ENCODE peak calls at places on chromosomes 11 and 22, in eight cellular contexts. T, R, U, D, A, E, B and L are unnamed samples.
A peak's percentile ranks its signal among the peaks of the same experiment; 100 is the strongest.

GRCh38 chr11:61754534-61755482 is 2.4 kb downstream of the MYRF start:
- DNase-seq in T (no peak), R (no peak), U (no peak), D (no peak), A (no peak), E (no peak), B (no peak), L (no peak)

GRCh38 chr11:119896387-119897045 is 167.5 kb upstream of the NECTIN1 start:
- DNase-seq in T (peak; percentile 23), R (no peak), U (no peak), D (no peak), A (no peak), E (no peak), B (no peak), L (no peak)

GRCh38 chr22:30208631-30209603 is 37.6 kb downstream of the LIF start:
- DNase-seq in T (no peak), R (no peak), U (no peak), D (peak; percentile 93), A (no peak), E (peak; percentile 89), B (peak; percentile 70), L (peak; percentile 88)

GRCh38 chr22:50626856-50627451 is 998 bp downstream of the ARSA start:
- DNase-seq in T (peak; percentile 89), R (no peak), U (no peak), D (no peak), A (no peak), E (peak; percentile 70), B (no peak), L (no peak)

GRCh38 chr22:31956360-31956759 is 12.0 kb downstream of the YWHAH start:
- DNase-seq in T (peak; percentile 29), R (no peak), U (no peak), D (no peak), A (no peak), E (no peak), B (no peak), L (no peak)

GRCh38 chr11:68969386-68969785 is 11.4 kb downstream of the MRGPRD start:
- DNase-seq in T (peak; percentile 17), R (no peak), U (no peak), D (no peak), A (no peak), E (peak; percentile 32), B (no peak), L (no peak)

GRCh38 chr11:106789406-106789805 is 228.9 kb downstream of the GUCY1A2 start:
- DNase-seq in T (no peak), R (no peak), U (no peak), D (no peak), A (no peak), E (no peak), B (no peak), L (no peak)

GRCh38 chr11:69154938-69155301 is 815 bp upstream of the SMIM38 start:
- DNase-seq in T (no peak), R (no peak), U (no peak), D (no peak), A (no peak), E (no peak), B (no peak), L (no peak)

GRCh38 chr11:10628506-10629236 is 60.2 kb upstream of the LYVE1 start:
- DNase-seq in T (peak; percentile 92), R (no peak), U (no peak), D (no peak), A (no peak), E (peak; percentile 43), B (no peak), L (no peak)

GRCh38 chr22:29071261-29072045 is 1.4 kb upstream of the KREMEN1 start:
- DNase-seq in T (peak; percentile 84), R (no peak), U (no peak), D (no peak), A (no peak), E (peak; percentile 75), B (no peak), L (no peak)

GRCh38 chr11:62678770-62679696 is at the start of gene UBXN1:
- DNase-seq in T (peak; percentile 96), R (peak; percentile 92), U (peak; percentile 36), D (peak; percentile 91), A (peak; percentile 64), E (peak; percentile 96), B (peak; percentile 89), L (peak; percentile 94)

GRCh38 chr11:133163463-133164419 is 368.6 kb downstream of the OPCML start:
- DNase-seq in T (no peak), R (peak; percentile 4), U (no peak), D (peak; percentile 23), A (no peak), E (no peak), B (no peak), L (peak; percentile 45)

GRCh38 chr11:122665882-122666281 is 10.4 kb downstream of the UBASH3B start:
- DNase-seq in T (no peak), R (no peak), U (no peak), D (no peak), A (no peak), E (no peak), B (no peak), L (no peak)

GRCh38 chr11:114061053-114062049 is 1.8 kb downstream of the ZBTB16 start:
- DNase-seq in T (peak; percentile 82), R (no peak), U (no peak), D (peak; percentile 59), A (no peak), E (peak; percentile 87), B (peak; percentile 48), L (no peak)

GRCh38 chr11:8097926-8098325 is 16.9 kb downstream of the TUB start:
- DNase-seq in T (peak; percentile 62), R (no peak), U (no peak), D (no peak), A (no peak), E (peak; percentile 56), B (no peak), L (no peak)

GRCh38 chr22:50318356-50318697 is 8.5 kb downstream of the DENND6B start:
- DNase-seq in T (no peak), R (no peak), U (no peak), D (no peak), A (no peak), E (no peak), B (no peak), L (no peak)

GRCh38 chr11:36774603-36775002 is 176.6 kb upstream of the RAG2 start:
- DNase-seq in T (no peak), R (no peak), U (no peak), D (no peak), A (no peak), E (no peak), B (no peak), L (no peak)

GRCh38 chr22:48151641-48152040 is 1389.2 kb downstream of the TBC1D22A start:
- DNase-seq in T (no peak), R (no peak), U (no peak), D (no peak), A (no peak), E (no peak), B (no peak), L (no peak)

GRCh38 chr11:119702261-119702591 is 26.8 kb downstream of the NECTIN1 start:
- DNase-seq in T (no peak), R (no peak), U (no peak), D (no peak), A (no peak), E (no peak), B (no peak), L (no peak)

DNA sequence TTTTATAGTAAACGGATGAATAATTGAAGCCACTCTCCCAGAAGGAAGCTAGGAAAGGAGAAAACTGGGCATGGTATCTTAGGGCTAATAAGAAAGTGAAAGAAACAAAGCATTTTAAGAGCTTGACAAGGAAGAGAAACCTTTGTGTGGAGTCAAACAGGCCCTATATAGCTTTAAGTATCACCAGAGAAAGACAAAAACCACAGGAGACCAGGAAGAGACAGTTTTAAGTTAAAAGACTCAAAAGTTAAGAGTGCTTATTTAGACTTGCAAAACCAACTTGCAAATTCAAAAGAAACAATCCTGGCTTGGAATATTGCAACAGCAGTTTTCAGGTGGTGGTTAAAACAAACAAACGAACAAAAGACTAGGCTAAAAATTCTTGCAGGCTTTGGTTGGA is 3.4 kb downstream of the PAK1 start:
- DNase-seq in T (no peak), R (no peak), U (no peak), D (no peak), A (no peak), E (no peak), B (no peak), L (no peak)
- H3K4me3 ChIP-seq in T (no peak overlapping the region), R (no peak overlapping the region), U (no peak overlapping the region), D (no peak overlapping the region), A (no peak overlapping the region), E (no peak overlapping the region), B (no peak overlapping the region), L (no peak overlapping the region)

GRCh38 chr11:86047275-86047991 is 21.5 kb downstream of the PICALM start:
- DNase-seq in T (no peak), R (no peak), U (no peak), D (no peak), A (no peak), E (no peak), B (no peak), L (no peak)

GRCh38 chr11:86041975-86042378 is 26.9 kb downstream of the PICALM start:
- DNase-seq in T (no peak), R (peak; percentile 63), U (no peak), D (peak; percentile 56), A (peak; percentile 76), E (peak; percentile 83), B (peak; percentile 95), L (no peak)

GRCh38 chr11:86040919-86041318 is 28.0 kb downstream of the PICALM start:
- DNase-seq in T (no peak), R (no peak), U (no peak), D (no peak), A (no peak), E (no peak), B (peak; percentile 16), L (no peak)

GRCh38 chr11:86046111-86046510 is 22.8 kb downstream of the PICALM start:
- DNase-seq in T (no peak), R (no peak), U (no peak), D (no peak), A (no peak), E (no peak), B (no peak), L (no peak)

GRCh38 chr11:86043765-86044534 is 24.9 kb downstream of the PICALM start:
- DNase-seq in T (no peak), R (no peak), U (no peak), D (no peak), A (no peak), E (no peak), B (no peak), L (no peak)
- H3K4me1 ChIP-seq in T (peaks cover 86% of the 10 kb centered on the region), R (peaks cover 40% of the 10 kb centered on the region), U (peaks cover 3% of the 10 kb centered on the region), D (peaks cover 4% of the 10 kb centered on the region), A (no peaks in the 10 kb centered on the region), E (peaks cover 68% of the 10 kb centered on the region), B (peaks cover 20% of the 10 kb centered on the region), L (no peaks in the 10 kb centered on the region)

GRCh38 chr11:57453543-57454177 is 6.7 kb upstream of the RTN4RL2 start:
- DNase-seq in T (peak; percentile 30), R (no peak), U (no peak), D (no peak), A (no peak), E (no peak), B (no peak), L (no peak)
- TF ChIP-seq POLR2A in T (no peak), R (no peak), U (no peak), D (no peak), A (no peak), E (no peak), B (no peak), L (no peak)

GRCh38 chr22:39472570-39473556 is 16.1 kb downstream of the MGAT3 start:
- DNase-seq in T (no peak), R (no peak), U (no peak), D (no peak), A (no peak), E (no peak), B (no peak), L (no peak)
- H3K4me3 ChIP-seq in T (no peak overlapping the region), R (no peak overlapping the region), U (no peak overlapping the region), D (no peak overlapping the region), A (no peak overlapping the region), E (no peak overlapping the region), B (no peak overlapping the region), L (no peak overlapping the region)